ENCODE peak calls at places on chromosomes 1 and 21, in six cellular contexts. M, Q, U, I, E and V are unnamed samples.

GRCh38 chr1:2151252-2151651 is 43.3 kb downstream of the FAAP20 start:
- DNase-seq in E (no peak), Q (no peak), U (no peak), I (no peak), M (no peak), V (no peak)

GRCh38 chr1:36888811-36889477 is 145.4 kb downstream of the GRIK3 start:
- DNase-seq in E (no peak), M (no peak), U (no peak), Q (no peak), I (no peak), V (no peak)

GRCh38 chr1:156797212-156797871 is 19.3 kb downstream of the SH2D2A start:
- DNase-seq in M (peak), E (peak), U (no peak), Q (no peak), I (peak), V (no peak)

GRCh38 chr1:168466703-168467081 is 77.1 kb downstream of the XCL2 start:
- DNase-seq in Q (no peak), E (no peak), I (no peak), M (no peak), U (no peak), V (no peak)

GRCh38 chr1:24018611-24019580 is 38.8 kb upstream of the SRSF10 start:
- DNase-seq in U (peak), M (peak), E (peak), I (peak), Q (peak), V (peak)

GRCh38 chr1:185144233-185144632 is 12.5 kb downstream of the TRMT1L start:
- DNase-seq in U (no peak), I (no peak), E (no peak), M (peak), Q (no peak), V (no peak)

GRCh38 chr21:29130234-29130993 is at the start of gene MAP3K7CL:
- DNase-seq in I (no peak), U (peak), E (peak), M (peak), Q (peak), V (peak)

GRCh38 chr1:173768206-173768605 is 53.4 kb downstream of the KLHL20 start:
- DNase-seq in E (no peak), Q (no peak), I (no peak), M (no peak), U (no peak), V (no peak)

GRCh38 chr1:166978795-166979194 is 3.5 kb upstream of the ILDR2 start:
- DNase-seq in Q (no peak), M (no peak), E (no peak), U (no peak), I (no peak), V (no peak)

GRCh38 chr1:7578206-7578605 is 192.9 kb upstream of the VAMP3 start:
- DNase-seq in Q (no peak), E (no peak), U (peak), I (no peak), M (no peak), V (no peak)

GRCh38 chr1:156664949-156665411 is 12.2 kb downstream of the NES start:
- DNase-seq in E (peak), M (no peak), U (peak), I (peak), Q (no peak), V (no peak)

GRCh38 chr21:26798856-26799751 is 46.1 kb downstream of the ADAMTS1 start:
- DNase-seq in U (no peak), M (peak), E (no peak), I (no peak), Q (no peak), V (no peak)

GRCh38 chr1:30781906-30782305 is 24.3 kb upstream of the LAPTM5 start:
- DNase-seq in I (no peak), Q (no peak), U (no peak), E (no peak), M (no peak), V (no peak)

GRCh38 chr1:8078176-8078671 is 52.1 kb upstream of the ERRFI1 start:
- DNase-seq in Q (no peak), M (peak), E (no peak), I (no peak), U (no peak), V (peak)

GRCh38 chr1:212760126-212760823 is 31.3 kb downstream of the NSL1 start:
- DNase-seq in U (no peak), I (peak), E (peak), Q (no peak), M (no peak), V (no peak)

GRCh38 chr21:35149698-35150097 is 100.6 kb upstream of the RUNX1 start:
- DNase-seq in E (no peak), I (no peak), U (no peak), M (no peak), Q (no peak), V (peak)

GRCh38 chr1:157105988-157106812 is 6.6 kb upstream of the ETV3L start:
- DNase-seq in I (no peak), Q (peak), M (peak), E (peak), U (peak), V (peak)

GRCh38 chr21:39593522-39593921 is 19.2 kb upstream of the B3GALT5 start:
- DNase-seq in I (no peak), Q (no peak), M (no peak), E (no peak), U (no peak), V (no peak)

GRCh38 chr1:178101266-178101630 is 7.3 kb downstream of the RASAL2 start:
- DNase-seq in U (no peak), E (no peak), M (no peak), I (no peak), Q (no peak), V (no peak)

GRCh38 chr1:237851209-237851845 is 39.4 kb downstream of the ZP4 start:
- DNase-seq in E (peak), I (peak), M (peak), Q (no peak), U (no peak), V (no peak)

GRCh38 chr1:91877574-91878208 is 8.3 kb downstream of the TGFBR3 start:
- DNase-seq in U (no peak), Q (no peak), M (no peak), I (no peak), E (no peak), V (no peak)

GRCh38 chr1:225470210-225470609 is 42.4 kb upstream of the LBR start:
- DNase-seq in M (no peak), U (no peak), I (no peak), E (no peak), Q (no peak), V (no peak)

GRCh38 chr1:4585216-4585615 is 69.2 kb upstream of the AJAP1 start:
- DNase-seq in I (peak), E (no peak), M (no peak), Q (no peak), U (no peak), V (no peak)

GRCh38 chr1:55443175-55443933 is 228.2 kb upstream of the USP24 start:
- DNase-seq in Q (peak), I (no peak), M (peak), E (peak), U (peak), V (peak)

GRCh38 chr1:27374687-27375086 is at the start of gene FCN3:
- DNase-seq in Q (no peak), E (no peak), U (no peak), I (no peak), M (no peak), V (no peak)
- H3K4me3 ChIP-seq in Q (no peak), E (no peak), U (no peak), I (no peak), M (no peak), V (no peak)

DNA sequence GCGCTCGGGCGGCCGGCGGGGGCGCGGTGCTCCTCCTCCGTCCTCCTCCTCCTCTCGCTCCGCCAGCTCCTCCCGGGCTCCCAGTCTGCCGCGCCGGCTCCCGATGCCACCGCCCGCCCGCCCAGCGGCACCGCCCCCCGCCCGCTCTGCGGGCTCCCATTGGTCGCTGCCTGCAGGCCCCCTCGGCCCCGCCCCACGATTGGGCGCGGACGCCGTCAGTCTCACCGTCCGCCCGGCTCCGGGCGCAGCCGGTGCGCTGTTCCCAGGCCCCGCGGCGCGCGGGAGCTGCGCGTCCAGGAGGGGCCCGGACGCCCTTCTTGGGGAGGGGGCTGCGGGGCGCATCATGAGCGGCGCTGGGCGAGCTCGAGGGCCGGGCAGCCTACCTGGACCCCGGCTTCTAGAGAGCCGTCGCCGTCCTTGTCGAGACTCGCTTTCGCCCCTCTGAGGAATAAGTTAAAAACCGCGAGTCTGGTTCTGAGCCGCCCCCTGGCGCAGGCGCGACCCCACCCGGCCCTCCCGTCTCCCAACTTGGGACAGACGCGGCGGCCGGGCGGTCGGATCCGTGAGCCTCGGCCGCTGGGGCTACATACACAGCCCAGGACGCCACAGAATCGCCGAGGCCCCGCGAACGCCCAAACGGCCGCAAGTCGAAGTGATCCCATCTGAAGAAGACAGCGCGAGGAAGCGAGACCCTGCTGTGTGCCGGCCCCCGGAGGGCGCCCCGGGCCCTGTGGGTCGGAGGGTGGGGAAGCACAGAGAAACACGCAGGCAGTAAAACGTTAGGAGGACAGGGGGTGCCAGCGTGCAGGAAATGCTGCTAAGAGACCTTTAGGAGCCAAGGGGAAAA is at the start of gene SIPA1L2:
- DNase-seq in I (peak), Q (peak), E (peak), M (peak), U (peak), V (no peak)
- TF ChIP-seq CTCF in I (peak), Q (peak), E (peak), M (peak), U (peak), V (peak)

DNA sequence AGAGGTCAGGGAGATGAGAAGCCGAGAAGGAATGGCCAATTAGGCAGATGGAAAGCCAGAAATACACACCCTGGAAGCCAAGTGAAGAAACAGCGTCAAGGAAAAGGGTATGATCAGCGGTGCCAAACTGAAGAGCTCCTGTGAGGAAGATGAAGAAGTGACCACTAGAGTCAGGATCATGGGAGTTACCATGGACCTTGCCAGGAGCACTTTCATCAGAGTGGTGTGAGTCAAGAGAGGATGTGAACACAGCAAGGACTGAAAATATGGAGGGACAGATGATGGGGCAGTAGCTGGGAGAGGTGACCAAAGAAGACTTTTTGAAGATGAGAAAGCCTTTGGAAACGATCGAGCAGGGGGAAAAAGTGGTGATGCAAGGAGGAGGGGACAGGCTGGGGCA is 50.4 kb downstream of the CD34 start:
- DNase-seq in Q (no peak), U (no peak), M (no peak), I (no peak), E (no peak), V (no peak)
- H3K4me3 ChIP-seq in Q (no peak), U (no peak), M (no peak), I (no peak), E (no peak), V (no peak)

DNA sequence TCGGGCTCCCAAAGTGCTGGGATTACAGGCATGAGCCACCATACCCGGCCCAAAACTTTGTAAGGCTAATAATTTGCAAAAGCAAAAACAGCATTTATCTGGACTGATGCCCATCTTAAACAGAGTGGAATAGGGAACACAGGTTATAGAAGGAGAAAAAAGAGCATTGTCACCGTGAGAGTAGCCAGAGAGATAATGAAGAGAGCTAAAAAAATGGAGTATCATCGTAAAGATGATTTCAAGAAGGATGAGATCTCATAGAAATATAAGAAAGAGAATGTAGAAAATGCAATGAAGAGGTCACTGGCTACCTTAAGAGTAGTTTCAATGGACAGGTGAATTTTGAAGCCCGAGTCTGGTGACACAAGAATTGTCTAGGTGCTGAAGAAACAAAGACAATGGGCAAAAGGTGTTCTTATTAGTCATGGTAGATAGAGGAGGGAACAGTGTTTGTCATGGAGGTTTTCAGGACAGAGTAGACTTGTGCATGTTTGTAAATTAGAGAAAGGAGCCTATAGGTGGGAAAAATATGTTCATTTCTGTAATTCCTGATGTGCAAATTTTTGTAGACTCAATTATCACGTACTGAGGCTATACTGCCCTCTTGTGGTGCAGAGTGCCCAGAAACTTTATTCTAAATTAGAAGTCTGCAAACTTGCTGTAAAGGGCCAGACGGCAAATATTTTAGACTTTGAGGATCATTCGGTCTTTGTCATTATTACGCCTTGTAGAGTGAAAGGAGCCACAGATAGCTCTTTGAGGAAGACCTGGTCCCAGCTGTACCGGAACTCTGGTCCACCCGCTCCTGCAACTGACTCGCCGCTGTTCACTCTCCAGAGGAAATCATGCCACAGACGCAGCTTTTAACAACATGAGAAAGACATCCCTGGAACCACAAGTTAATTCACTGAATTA is 8.1 kb upstream of the TMEM183A start:
- DNase-seq in E (peak), I (peak), Q (peak), U (peak), M (peak), V (no peak)
- TF ChIP-seq CTCF in E (peak), I (peak), Q (peak), U (peak), M (peak), V (peak)

DNA sequence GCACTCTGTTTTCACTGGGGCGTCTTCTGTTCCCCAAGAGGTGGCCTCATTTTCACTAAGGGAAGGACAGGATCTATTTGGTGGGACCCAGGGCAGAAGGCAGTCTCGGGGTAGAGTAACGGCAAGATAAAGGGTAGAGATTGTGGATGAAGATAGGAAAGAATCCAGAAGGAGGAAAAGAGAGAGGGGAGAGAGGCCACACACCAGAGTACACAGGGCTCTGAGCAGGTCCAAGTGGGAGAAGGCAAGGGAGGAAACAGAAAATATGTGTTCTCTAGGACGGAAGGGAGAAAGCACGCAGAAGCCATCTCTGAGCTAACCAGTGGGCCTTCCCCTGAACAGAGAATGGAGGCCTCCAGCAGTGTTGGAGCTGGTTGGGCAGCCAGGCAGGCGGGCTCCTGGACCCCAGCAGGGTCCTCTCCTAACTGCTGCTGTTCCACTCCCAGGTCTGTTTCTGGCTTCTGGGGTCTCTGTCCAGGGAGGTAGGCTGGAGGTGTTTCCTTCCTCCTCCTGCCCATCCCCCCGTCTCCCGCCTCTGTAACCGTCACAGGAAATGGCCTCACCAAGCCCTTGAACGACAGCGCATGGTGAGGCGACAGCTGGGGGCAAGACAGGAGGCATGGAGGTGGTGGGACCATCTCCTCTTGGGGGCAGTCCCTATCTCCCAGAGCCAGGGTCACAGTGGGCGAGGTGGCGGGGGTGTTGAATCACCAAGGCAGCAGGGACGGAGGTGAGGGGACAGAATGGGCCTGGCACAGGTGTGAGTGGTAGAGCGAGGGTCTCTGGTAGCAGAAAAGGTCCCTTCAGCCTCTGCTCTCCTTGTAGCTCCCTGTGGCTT is 649 bp downstream of the PTPN7 start:
- DNase-seq in U (no peak), Q (no peak), M (no peak), E (peak), I (no peak), V (no peak)
- H3K4me3 ChIP-seq in U (peak), Q (no peak), M (no peak), E (peak), I (no peak), V (no peak)

GRCh38 chr1:213983589-213984386 is 4.0 kb upstream of the PROX1 start:
- DNase-seq in E (no peak), Q (no peak), I (peak), U (no peak), M (no peak), V (no peak)

GRCh38 chr1:213982515-213982813 is 5.3 kb upstream of the PROX1 start:
- DNase-seq in I (no peak), M (no peak), E (no peak), U (no peak), Q (no peak), V (no peak)

GRCh38 chr1:213980906-213981305 is 6.9 kb upstream of the PROX1 start:
- DNase-seq in Q (no peak), M (no peak), U (no peak), I (peak), E (no peak), V (no peak)

GRCh38 chr1:213984387-213985180 is 3.2 kb upstream of the PROX1 start:
- DNase-seq in M (no peak), E (no peak), Q (no peak), U (no peak), I (peak), V (no peak)

DNA sequence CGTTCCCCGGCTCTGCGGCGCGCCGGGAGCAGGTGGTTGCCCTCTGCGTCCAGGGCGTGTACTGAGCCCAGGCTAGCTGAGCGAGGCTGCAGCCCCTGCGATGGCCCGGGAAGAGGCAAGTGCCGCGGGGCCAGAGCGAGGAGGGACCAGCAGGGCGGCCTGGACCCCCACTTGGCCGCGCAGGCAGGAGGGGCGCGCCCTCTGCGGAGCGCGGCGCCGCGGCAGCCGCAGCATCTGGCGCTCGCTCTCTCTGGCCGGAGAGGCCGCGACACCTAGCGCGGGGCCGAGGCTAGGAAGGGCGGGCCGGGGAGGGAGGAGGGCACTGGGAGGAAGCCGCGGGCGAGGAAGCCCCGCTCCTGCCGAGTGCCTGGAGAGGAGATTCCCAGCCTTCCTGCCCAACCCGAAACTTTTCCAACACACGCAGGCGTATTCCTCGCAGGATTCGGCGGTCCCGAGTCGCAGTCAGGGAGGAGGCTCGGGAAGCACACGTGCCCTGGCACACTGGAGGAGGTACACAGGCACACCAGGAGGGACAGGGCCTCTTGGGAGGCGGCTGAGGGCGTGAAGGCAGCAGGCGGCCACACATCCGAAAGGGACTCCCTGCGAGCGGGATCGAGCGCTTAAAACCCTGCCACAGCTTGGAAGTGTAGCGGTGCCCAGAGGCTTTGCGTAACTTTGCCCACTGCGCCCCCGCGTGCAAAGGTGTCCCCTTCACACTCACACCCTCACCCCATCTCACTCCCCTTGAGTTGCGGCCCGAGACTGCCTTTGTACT is 4.8 kb upstream of the PROX1 start:
- DNase-seq in Q (no peak), I (peak), M (no peak), E (no peak), U (peak), V (no peak)
- TF ChIP-seq CTCF in Q (no peak), I (peak), M (no peak), E (no peak), U (no peak), V (no peak)